ENCODE peak calls at places on chromosomes 16 and 17, in eight cellular contexts. H, K, W, J, R, T, N and D are unnamed samples.

GRCh38 chr16:75477680-75478473 is 13.4 kb upstream of the TMEM170A start:
- DNase-seq in N (no peak), T (no peak), K (no peak), R (no peak), W (peak; percentile 70), H (no peak), J (no peak), D (no peak)

GRCh38 chr16:22915003-22915402 is 101.0 kb downstream of the HS3ST2 start:
- DNase-seq in R (no peak), N (no peak), W (no peak), H (no peak), J (no peak), T (no peak), K (no peak), D (no peak)

GRCh38 chr17:79835953-79836951 is 3.0 kb downstream of the CBX4 start:
- DNase-seq in R (no peak), N (peak; percentile 48), J (no peak), W (peak; percentile 16), H (peak; percentile 97), K (no peak), T (no peak), D (peak; percentile 92)

GRCh38 chr17:21510686-21511367 is 134.7 kb downstream of the KCNJ12 start:
- DNase-seq in K (no peak), N (no peak), R (no peak), T (no peak), J (peak; percentile 35), W (no peak), H (no peak), D (no peak)

GRCh38 chr16:79560923-79561322 is 39.6 kb downstream of the MAF start:
- DNase-seq in N (no peak), R (no peak), W (no peak), T (no peak), H (no peak), J (no peak), K (no peak), D (no peak)

GRCh38 chr16:187330-187729 is 7.1 kb downstream of the HBQ1 start:
- DNase-seq in H (no peak), N (no peak), R (no peak), T (no peak), K (no peak), J (no peak), W (no peak), D (no peak)

GRCh38 chr17:69704935-69705334 is 290.4 kb downstream of the MAP2K6 start:
- DNase-seq in H (no peak), T (no peak), R (no peak), J (no peak), N (no peak), W (no peak), K (no peak), D (no peak)

GRCh38 chr16:3471518-3472176 is 23.6 kb downstream of the C16orf90 start:
- DNase-seq in J (no peak), K (no peak), N (peak; percentile 29), R (no peak), H (no peak), T (no peak), W (no peak), D (no peak)

GRCh38 chr17:45129426-45129939 is 2.8 kb downstream of the PLCD3 start:
- DNase-seq in K (no peak), R (no peak), J (no peak), T (no peak), H (no peak), W (no peak), N (no peak), D (no peak)

GRCh38 chr16:30185141-30185682 is 1.8 kb downstream of the CORO1A start:
- DNase-seq in H (no peak), T (no peak), W (no peak), J (peak; percentile 49), N (no peak), R (no peak), K (no peak), D (no peak)

GRCh38 chr16:5041604-5042133 is 7.9 kb upstream of the NAGPA start:
- DNase-seq in T (no peak), J (no peak), W (no peak), N (no peak), K (no peak), R (no peak), H (no peak), D (no peak)

GRCh38 chr16:62738631-62739030 is 702.4 kb upstream of the CDH8 start:
- DNase-seq in R (no peak), H (no peak), W (no peak), K (no peak), N (no peak), T (no peak), J (no peak), D (no peak)